ENCODE peak calls at places on chromosome 15, in four cellular contexts. F is astrocyte of the spinal cord, D is hepatic stellate cell, X is HEK293T. J is an unnamed sample.

GRCh38 chr15:32028921-32029320 is 1.4 kb upstream of the CHRNA7 start:
- DNase-seq in F (no peak), D (no peak), X (peak), J (no peak)

GRCh38 chr15:82999905-83000671 is 11.4 kb downstream of the C15orf40 start:
- DNase-seq in F (peak), D (peak), X (peak), J (peak)

GRCh38 chr15:78437107-78437761 is 782 bp upstream of the IREB2 start:
- DNase-seq in F (peak), D (peak), X (peak), J (no peak)

GRCh38 chr15:42510258-42511009 is 15.0 kb downstream of the SNAP23 start:
- DNase-seq in F (no peak), D (no peak), X (no peak), J (no peak)

GRCh38 chr15:100627789-100628395 is 25.5 kb downstream of the ASB7 start:
- DNase-seq in F (peak), D (peak), X (peak), J (peak)

GRCh38 chr15:82966671-82967071 is 14.2 kb upstream of the HOMER2 start:
- DNase-seq in F (no peak), D (no peak), X (no peak), J (no peak)

GRCh38 chr15:81304226-81304625 is 19.7 kb downstream of the STARD5 start:
- DNase-seq in F (peak), D (peak), X (no peak), J (no peak)

GRCh38 chr15:72797338-72797689 is 13.8 kb upstream of the ADPGK start:
- DNase-seq in F (no peak), D (no peak), X (no peak), J (peak)

J was measured in B cell.